ENCODE peak calls at places on chromosomes 4 and X, in ten cellular contexts. One of them, this sample, is unnamed.

GRCh38 chrX:11664211-11664888 is 1.4 kb downstream of the ARHGAP6 start:
- DNase-seq in germinal center: no peak
- DNase-seq in aorta: peak
- DNase-seq in caudate nucleus: no peak
- DNase-seq in occipital lobe: no peak
- DNase-seq in fibroblast of mammary gland: no peak
- DNase-seq in activated CD4-positive, alpha-beta T cell treated with anti-CD3 and anti-CD28 coated beads for 24 hours: no peak
- DNase-seq in stimulated activated CD4-positive, alpha-beta T cell treated with anti-CD3 and anti-CD28 coated beads, Interleukin-4, amount 100 ng/mL, for 1 hour: no peak
- DNase-seq in retinal pigment epithelial cell: no peak
- DNase-seq in M059J: no peak
- DNase-seq in this sample: peak

GRCh38 chrX:109873576-109873975 is 129.3 kb upstream of the TMEM164 start:
- DNase-seq in germinal center: no peak
- DNase-seq in aorta: no peak
- DNase-seq in caudate nucleus: no peak
- DNase-seq in occipital lobe: no peak
- DNase-seq in fibroblast of mammary gland: no peak
- DNase-seq in activated CD4-positive, alpha-beta T cell treated with anti-CD3 and anti-CD28 coated beads for 24 hours: no peak
- DNase-seq in stimulated activated CD4-positive, alpha-beta T cell treated with anti-CD3 and anti-CD28 coated beads, Interleukin-4, amount 100 ng/mL, for 1 hour: no peak
- DNase-seq in retinal pigment epithelial cell: no peak
- DNase-seq in M059J: no peak
- DNase-seq in this sample: no peak

GRCh38 chr4:143643399-143643798 is 57.1 kb downstream of the FREM3 start:
- DNase-seq in germinal center: no peak
- DNase-seq in aorta: no peak
- DNase-seq in caudate nucleus: no peak
- DNase-seq in occipital lobe: no peak
- DNase-seq in fibroblast of mammary gland: no peak
- DNase-seq in activated CD4-positive, alpha-beta T cell treated with anti-CD3 and anti-CD28 coated beads for 24 hours: no peak
- DNase-seq in stimulated activated CD4-positive, alpha-beta T cell treated with anti-CD3 and anti-CD28 coated beads, Interleukin-4, amount 100 ng/mL, for 1 hour: no peak
- DNase-seq in retinal pigment epithelial cell: no peak
- DNase-seq in M059J: no peak
- DNase-seq in this sample: no peak

GRCh38 chrX:22629105-22629725 is 356.5 kb downstream of the CBLL2 start:
- DNase-seq in germinal center: no peak
- DNase-seq in aorta: no peak
- DNase-seq in caudate nucleus: no peak
- DNase-seq in occipital lobe: no peak
- DNase-seq in fibroblast of mammary gland: peak
- DNase-seq in activated CD4-positive, alpha-beta T cell treated with anti-CD3 and anti-CD28 coated beads for 24 hours: no peak
- DNase-seq in stimulated activated CD4-positive, alpha-beta T cell treated with anti-CD3 and anti-CD28 coated beads, Interleukin-4, amount 100 ng/mL, for 1 hour: no peak
- DNase-seq in retinal pigment epithelial cell: peak
- DNase-seq in M059J: peak
- DNase-seq in this sample: no peak

GRCh38 chrX:14913241-14913640 is 40.0 kb downstream of the MOSPD2 start:
- DNase-seq in germinal center: no peak
- DNase-seq in aorta: no peak
- DNase-seq in caudate nucleus: no peak
- DNase-seq in occipital lobe: no peak
- DNase-seq in fibroblast of mammary gland: no peak
- DNase-seq in activated CD4-positive, alpha-beta T cell treated with anti-CD3 and anti-CD28 coated beads for 24 hours: no peak
- DNase-seq in stimulated activated CD4-positive, alpha-beta T cell treated with anti-CD3 and anti-CD28 coated beads, Interleukin-4, amount 100 ng/mL, for 1 hour: no peak
- DNase-seq in retinal pigment epithelial cell: no peak
- DNase-seq in M059J: peak
- DNase-seq in this sample: no peak

GRCh38 chr4:105471566-105472176 is 2.2 kb downstream of the PPA2 start:
- DNase-seq in germinal center: peak
- DNase-seq in aorta: no peak
- DNase-seq in caudate nucleus: peak
- DNase-seq in occipital lobe: peak
- DNase-seq in fibroblast of mammary gland: peak
- DNase-seq in activated CD4-positive, alpha-beta T cell treated with anti-CD3 and anti-CD28 coated beads for 24 hours: peak
- DNase-seq in stimulated activated CD4-positive, alpha-beta T cell treated with anti-CD3 and anti-CD28 coated beads, Interleukin-4, amount 100 ng/mL, for 1 hour: peak
- DNase-seq in retinal pigment epithelial cell: no peak
- DNase-seq in M059J: peak
- DNase-seq in this sample: peak

GRCh38 chrX:53262918-53263394 is 18.4 kb downstream of the IQSEC2 start:
- DNase-seq in germinal center: no peak
- DNase-seq in aorta: no peak
- DNase-seq in caudate nucleus: no peak
- DNase-seq in occipital lobe: no peak
- DNase-seq in fibroblast of mammary gland: peak
- DNase-seq in activated CD4-positive, alpha-beta T cell treated with anti-CD3 and anti-CD28 coated beads for 24 hours: no peak
- DNase-seq in stimulated activated CD4-positive, alpha-beta T cell treated with anti-CD3 and anti-CD28 coated beads, Interleukin-4, amount 100 ng/mL, for 1 hour: no peak
- DNase-seq in retinal pigment epithelial cell: no peak
- DNase-seq in M059J: peak
- DNase-seq in this sample: no peak

GRCh38 chrX:78106651-78106986 is 2.6 kb downstream of the PGK1 start:
- DNase-seq in germinal center: no peak
- DNase-seq in aorta: no peak
- DNase-seq in caudate nucleus: no peak
- DNase-seq in occipital lobe: no peak
- DNase-seq in fibroblast of mammary gland: no peak
- DNase-seq in activated CD4-positive, alpha-beta T cell treated with anti-CD3 and anti-CD28 coated beads for 24 hours: no peak
- DNase-seq in stimulated activated CD4-positive, alpha-beta T cell treated with anti-CD3 and anti-CD28 coated beads, Interleukin-4, amount 100 ng/mL, for 1 hour: no peak
- DNase-seq in retinal pigment epithelial cell: no peak
- DNase-seq in M059J: no peak
- DNase-seq in this sample: no peak

GRCh38 chr4:110550260-110550659 is 72.6 kb downstream of the PITX2 start:
- DNase-seq in germinal center: no peak
- DNase-seq in aorta: no peak
- DNase-seq in caudate nucleus: no peak
- DNase-seq in occipital lobe: no peak
- DNase-seq in fibroblast of mammary gland: peak
- DNase-seq in activated CD4-positive, alpha-beta T cell treated with anti-CD3 and anti-CD28 coated beads for 24 hours: no peak
- DNase-seq in stimulated activated CD4-positive, alpha-beta T cell treated with anti-CD3 and anti-CD28 coated beads, Interleukin-4, amount 100 ng/mL, for 1 hour: no peak
- DNase-seq in retinal pigment epithelial cell: peak
- DNase-seq in M059J: peak
- DNase-seq in this sample: no peak